ENCODE peak calls at places on chromosomes 6 and 20, in nine cellular contexts. One of them, this sample, is unnamed.

GRCh38 chr6:72525821-72526550 is 95.9 kb upstream of the KCNQ5 start:
- DNase-seq in fibroblast of lung: no peak
- DNase-seq in GM20000: no peak
- DNase-seq in activated T-helper 2 cell treated with anti-CD3 and anti-CD28 coated beads, Interferon-gamma antibody, Interleukin-2, Interleukin-4, amounts not matched to agents 10 μg/mL and 5 μg/mL and 100 μg/mL, durations not matched to agents 14 hours and 24 hours and 36 hours: no peak
- DNase-seq in T-helper 1 cell: no peak
- DNase-seq in CD8-positive, alpha-beta T cell: no peak
- DNase-seq in IMR-90: peak
- DNase-seq in nucleus accumbens: no peak
- DNase-seq in cerebellum: no peak
- DNase-seq in this sample: no peak

GRCh38 chr6:169324661-169325459 is 71.2 kb upstream of the THBS2 start:
- DNase-seq in activated T-helper 2 cell treated with anti-CD3 and anti-CD28 coated beads, Interferon-gamma antibody, Interleukin-2, Interleukin-4, amounts not matched to agents 10 μg/mL and 5 μg/mL and 100 μg/mL, durations not matched to agents 14 hours and 24 hours and 36 hours: no peak
- DNase-seq in fibroblast of lung: no peak
- DNase-seq in nucleus accumbens: no peak
- DNase-seq in cerebellum: no peak
- DNase-seq in T-helper 1 cell: no peak
- DNase-seq in CD8-positive, alpha-beta T cell: no peak
- DNase-seq in IMR-90: no peak
- DNase-seq in GM20000: no peak
- DNase-seq in this sample: no peak

GRCh38 chr6:3307436-3307835 is 48.7 kb downstream of the PSMG4 start:
- DNase-seq in CD8-positive, alpha-beta T cell: no peak
- DNase-seq in T-helper 1 cell: no peak
- DNase-seq in IMR-90: no peak
- DNase-seq in cerebellum: no peak
- DNase-seq in GM20000: no peak
- DNase-seq in fibroblast of lung: no peak
- DNase-seq in nucleus accumbens: no peak
- DNase-seq in activated T-helper 2 cell treated with anti-CD3 and anti-CD28 coated beads, Interferon-gamma antibody, Interleukin-2, Interleukin-4, amounts not matched to agents 10 μg/mL and 5 μg/mL and 100 μg/mL, durations not matched to agents 14 hours and 24 hours and 36 hours: no peak
- DNase-seq in this sample: peak

GRCh38 chr6:91098006-91098405 is 511.1 kb upstream of the MAP3K7 start:
- DNase-seq in fibroblast of lung: peak
- DNase-seq in T-helper 1 cell: no peak
- DNase-seq in activated T-helper 2 cell treated with anti-CD3 and anti-CD28 coated beads, Interferon-gamma antibody, Interleukin-2, Interleukin-4, amounts not matched to agents 10 μg/mL and 5 μg/mL and 100 μg/mL, durations not matched to agents 14 hours and 24 hours and 36 hours: no peak
- DNase-seq in IMR-90: no peak
- DNase-seq in cerebellum: no peak
- DNase-seq in nucleus accumbens: no peak
- DNase-seq in CD8-positive, alpha-beta T cell: no peak
- DNase-seq in GM20000: no peak
- DNase-seq in this sample: no peak

GRCh38 chr20:59680148-59680650 is 75.9 kb downstream of the PHACTR3 start:
- DNase-seq in T-helper 1 cell: no peak
- DNase-seq in GM20000: no peak
- DNase-seq in CD8-positive, alpha-beta T cell: no peak
- DNase-seq in cerebellum: no peak
- DNase-seq in fibroblast of lung: no peak
- DNase-seq in nucleus accumbens: no peak
- DNase-seq in IMR-90: no peak
- DNase-seq in activated T-helper 2 cell treated with anti-CD3 and anti-CD28 coated beads, Interferon-gamma antibody, Interleukin-2, Interleukin-4, amounts not matched to agents 10 μg/mL and 5 μg/mL and 100 μg/mL, durations not matched to agents 14 hours and 24 hours and 36 hours: no peak
- DNase-seq in this sample: no peak

GRCh38 chr20:49851234-49851755 is 38.7 kb downstream of the SLC9A8 start:
- DNase-seq in cerebellum: no peak
- DNase-seq in nucleus accumbens: peak
- DNase-seq in IMR-90: no peak
- DNase-seq in fibroblast of lung: no peak
- DNase-seq in GM20000: no peak
- DNase-seq in T-helper 1 cell: no peak
- DNase-seq in activated T-helper 2 cell treated with anti-CD3 and anti-CD28 coated beads, Interferon-gamma antibody, Interleukin-2, Interleukin-4, amounts not matched to agents 10 μg/mL and 5 μg/mL and 100 μg/mL, durations not matched to agents 14 hours and 24 hours and 36 hours: no peak
- DNase-seq in CD8-positive, alpha-beta T cell: no peak
- DNase-seq in this sample: no peak

GRCh38 chr6:156167289-156168076 is 609.7 kb upstream of the ARID1B start:
- DNase-seq in T-helper 1 cell: no peak
- DNase-seq in IMR-90: peak
- DNase-seq in GM20000: no peak
- DNase-seq in nucleus accumbens: no peak
- DNase-seq in activated T-helper 2 cell treated with anti-CD3 and anti-CD28 coated beads, Interferon-gamma antibody, Interleukin-2, Interleukin-4, amounts not matched to agents 10 μg/mL and 5 μg/mL and 100 μg/mL, durations not matched to agents 14 hours and 24 hours and 36 hours: no peak
- DNase-seq in cerebellum: no peak
- DNase-seq in fibroblast of lung: peak
- DNase-seq in CD8-positive, alpha-beta T cell: no peak
- DNase-seq in this sample: no peak

GRCh38 chr6:99013145-99013544 is 65.4 kb upstream of the FBXL4 start:
- DNase-seq in T-helper 1 cell: no peak
- DNase-seq in cerebellum: no peak
- DNase-seq in GM20000: no peak
- DNase-seq in IMR-90: peak
- DNase-seq in CD8-positive, alpha-beta T cell: no peak
- DNase-seq in fibroblast of lung: peak
- DNase-seq in activated T-helper 2 cell treated with anti-CD3 and anti-CD28 coated beads, Interferon-gamma antibody, Interleukin-2, Interleukin-4, amounts not matched to agents 10 μg/mL and 5 μg/mL and 100 μg/mL, durations not matched to agents 14 hours and 24 hours and 36 hours: no peak
- DNase-seq in nucleus accumbens: no peak
- DNase-seq in this sample: no peak

GRCh38 chr20:38303908-38304379 is at the start of gene BPI:
- DNase-seq in T-helper 1 cell: no peak
- DNase-seq in nucleus accumbens: no peak
- DNase-seq in GM20000: no peak
- DNase-seq in cerebellum: no peak
- DNase-seq in activated T-helper 2 cell treated with anti-CD3 and anti-CD28 coated beads, Interferon-gamma antibody, Interleukin-2, Interleukin-4, amounts not matched to agents 10 μg/mL and 5 μg/mL and 100 μg/mL, durations not matched to agents 14 hours and 24 hours and 36 hours: no peak
- DNase-seq in CD8-positive, alpha-beta T cell: no peak
- DNase-seq in fibroblast of lung: no peak
- DNase-seq in IMR-90: no peak
- DNase-seq in this sample: no peak

GRCh38 chr6:33428219-33428890 is 8.5 kb downstream of the SYNGAP1 start:
- DNase-seq in cerebellum: no peak
- DNase-seq in CD8-positive, alpha-beta T cell: no peak
- DNase-seq in fibroblast of lung: no peak
- DNase-seq in GM20000: peak
- DNase-seq in IMR-90: no peak
- DNase-seq in nucleus accumbens: peak
- DNase-seq in activated T-helper 2 cell treated with anti-CD3 and anti-CD28 coated beads, Interferon-gamma antibody, Interleukin-2, Interleukin-4, amounts not matched to agents 10 μg/mL and 5 μg/mL and 100 μg/mL, durations not matched to agents 14 hours and 24 hours and 36 hours: no peak
- DNase-seq in T-helper 1 cell: no peak
- DNase-seq in this sample: no peak

GRCh38 chr20:44739952-44740351 is 5.7 kb upstream of the KCNK15 start:
- DNase-seq in CD8-positive, alpha-beta T cell: no peak
- DNase-seq in activated T-helper 2 cell treated with anti-CD3 and anti-CD28 coated beads, Interferon-gamma antibody, Interleukin-2, Interleukin-4, amounts not matched to agents 10 μg/mL and 5 μg/mL and 100 μg/mL, durations not matched to agents 14 hours and 24 hours and 36 hours: no peak
- DNase-seq in T-helper 1 cell: no peak
- DNase-seq in GM20000: no peak
- DNase-seq in nucleus accumbens: no peak
- DNase-seq in IMR-90: no peak
- DNase-seq in fibroblast of lung: no peak
- DNase-seq in cerebellum: no peak
- DNase-seq in this sample: peak

GRCh38 chr6:106858653-106859092 is 115.9 kb downstream of the CD24 start:
- DNase-seq in T-helper 1 cell: no peak
- DNase-seq in cerebellum: no peak
- DNase-seq in nucleus accumbens: no peak
- DNase-seq in GM20000: no peak
- DNase-seq in activated T-helper 2 cell treated with anti-CD3 and anti-CD28 coated beads, Interferon-gamma antibody, Interleukin-2, Interleukin-4, amounts not matched to agents 10 μg/mL and 5 μg/mL and 100 μg/mL, durations not matched to agents 14 hours and 24 hours and 36 hours: no peak
- DNase-seq in fibroblast of lung: peak
- DNase-seq in CD8-positive, alpha-beta T cell: no peak
- DNase-seq in IMR-90: peak
- DNase-seq in this sample: no peak

GRCh38 chr6:28985396-28986164 is 19.5 kb downstream of the ZNF311 start:
- DNase-seq in activated T-helper 2 cell treated with anti-CD3 and anti-CD28 coated beads, Interferon-gamma antibody, Interleukin-2, Interleukin-4, amounts not matched to agents 10 μg/mL and 5 μg/mL and 100 μg/mL, durations not matched to agents 14 hours and 24 hours and 36 hours: no peak
- DNase-seq in cerebellum: peak
- DNase-seq in IMR-90: peak
- DNase-seq in nucleus accumbens: peak
- DNase-seq in GM20000: no peak
- DNase-seq in fibroblast of lung: peak
- DNase-seq in T-helper 1 cell: no peak
- DNase-seq in CD8-positive, alpha-beta T cell: no peak
- DNase-seq in this sample: no peak

GRCh38 chr20:47854687-47855212 is 69.5 kb upstream of the SULF2 start:
- DNase-seq in cerebellum: no peak
- DNase-seq in IMR-90: peak
- DNase-seq in T-helper 1 cell: no peak
- DNase-seq in CD8-positive, alpha-beta T cell: no peak
- DNase-seq in activated T-helper 2 cell treated with anti-CD3 and anti-CD28 coated beads, Interferon-gamma antibody, Interleukin-2, Interleukin-4, amounts not matched to agents 10 μg/mL and 5 μg/mL and 100 μg/mL, durations not matched to agents 14 hours and 24 hours and 36 hours: no peak
- DNase-seq in nucleus accumbens: no peak
- DNase-seq in GM20000: peak
- DNase-seq in fibroblast of lung: peak
- DNase-seq in this sample: no peak

GRCh38 chr6:118665011-118665410 is 13.6 kb upstream of the CEP85L start:
- DNase-seq in cerebellum: no peak
- DNase-seq in IMR-90: no peak
- DNase-seq in GM20000: no peak
- DNase-seq in T-helper 1 cell: no peak
- DNase-seq in activated T-helper 2 cell treated with anti-CD3 and anti-CD28 coated beads, Interferon-gamma antibody, Interleukin-2, Interleukin-4, amounts not matched to agents 10 μg/mL and 5 μg/mL and 100 μg/mL, durations not matched to agents 14 hours and 24 hours and 36 hours: no peak
- DNase-seq in nucleus accumbens: no peak
- DNase-seq in fibroblast of lung: no peak
- DNase-seq in CD8-positive, alpha-beta T cell: no peak
- DNase-seq in this sample: no peak

GRCh38 chr6:25659633-25660368 is 7.8 kb downstream of the SCGN start:
- DNase-seq in IMR-90: no peak
- DNase-seq in CD8-positive, alpha-beta T cell: no peak
- DNase-seq in activated T-helper 2 cell treated with anti-CD3 and anti-CD28 coated beads, Interferon-gamma antibody, Interleukin-2, Interleukin-4, amounts not matched to agents 10 μg/mL and 5 μg/mL and 100 μg/mL, durations not matched to agents 14 hours and 24 hours and 36 hours: no peak
- DNase-seq in fibroblast of lung: no peak
- DNase-seq in T-helper 1 cell: no peak
- DNase-seq in GM20000: no peak
- DNase-seq in nucleus accumbens: no peak
- DNase-seq in cerebellum: no peak
- DNase-seq in this sample: no peak

GRCh38 chr6:132190815-132191175 is 210.5 kb downstream of the MOXD1 start:
- DNase-seq in activated T-helper 2 cell treated with anti-CD3 and anti-CD28 coated beads, Interferon-gamma antibody, Interleukin-2, Interleukin-4, amounts not matched to agents 10 μg/mL and 5 μg/mL and 100 μg/mL, durations not matched to agents 14 hours and 24 hours and 36 hours: no peak
- DNase-seq in nucleus accumbens: no peak
- DNase-seq in T-helper 1 cell: no peak
- DNase-seq in IMR-90: peak
- DNase-seq in cerebellum: no peak
- DNase-seq in CD8-positive, alpha-beta T cell: no peak
- DNase-seq in fibroblast of lung: peak
- DNase-seq in GM20000: no peak
- DNase-seq in this sample: no peak

GRCh38 chr6:4466260-4466659 is 309.9 kb upstream of the CDYL start:
- DNase-seq in GM20000: no peak
- DNase-seq in nucleus accumbens: no peak
- DNase-seq in CD8-positive, alpha-beta T cell: no peak
- DNase-seq in T-helper 1 cell: no peak
- DNase-seq in fibroblast of lung: peak
- DNase-seq in IMR-90: peak
- DNase-seq in cerebellum: no peak
- DNase-seq in activated T-helper 2 cell treated with anti-CD3 and anti-CD28 coated beads, Interferon-gamma antibody, Interleukin-2, Interleukin-4, amounts not matched to agents 10 μg/mL and 5 μg/mL and 100 μg/mL, durations not matched to agents 14 hours and 24 hours and 36 hours: no peak
- DNase-seq in this sample: no peak

GRCh38 chr6:118761643-118762042 is 110.3 kb upstream of the CEP85L start:
- DNase-seq in CD8-positive, alpha-beta T cell: no peak
- DNase-seq in T-helper 1 cell: no peak
- DNase-seq in IMR-90: no peak
- DNase-seq in activated T-helper 2 cell treated with anti-CD3 and anti-CD28 coated beads, Interferon-gamma antibody, Interleukin-2, Interleukin-4, amounts not matched to agents 10 μg/mL and 5 μg/mL and 100 μg/mL, durations not matched to agents 14 hours and 24 hours and 36 hours: no peak
- DNase-seq in GM20000: no peak
- DNase-seq in fibroblast of lung: no peak
- DNase-seq in nucleus accumbens: no peak
- DNase-seq in cerebellum: no peak
- DNase-seq in this sample: no peak

GRCh38 chr6:68778356-68779020 is 143.4 kb downstream of the ADGRB3 start:
- DNase-seq in GM20000: peak
- DNase-seq in T-helper 1 cell: no peak
- DNase-seq in nucleus accumbens: peak
- DNase-seq in activated T-helper 2 cell treated with anti-CD3 and anti-CD28 coated beads, Interferon-gamma antibody, Interleukin-2, Interleukin-4, amounts not matched to agents 10 μg/mL and 5 μg/mL and 100 μg/mL, durations not matched to agents 14 hours and 24 hours and 36 hours: no peak
- DNase-seq in cerebellum: peak
- DNase-seq in fibroblast of lung: peak
- DNase-seq in IMR-90: peak
- DNase-seq in CD8-positive, alpha-beta T cell: no peak
- DNase-seq in this sample: no peak

GRCh38 chr20:708956-709355 is 33.4 kb upstream of the SCRT2 start:
- DNase-seq in IMR-90: no peak
- DNase-seq in GM20000: no peak
- DNase-seq in fibroblast of lung: no peak
- DNase-seq in activated T-helper 2 cell treated with anti-CD3 and anti-CD28 coated beads, Interferon-gamma antibody, Interleukin-2, Interleukin-4, amounts not matched to agents 10 μg/mL and 5 μg/mL and 100 μg/mL, durations not matched to agents 14 hours and 24 hours and 36 hours: no peak
- DNase-seq in cerebellum: no peak
- DNase-seq in T-helper 1 cell: no peak
- DNase-seq in CD8-positive, alpha-beta T cell: no peak
- DNase-seq in nucleus accumbens: no peak
- DNase-seq in this sample: no peak

GRCh38 chr20:5557123-5557522 is 193.1 kb upstream of the SHLD1 start:
- DNase-seq in T-helper 1 cell: peak
- DNase-seq in nucleus accumbens: no peak
- DNase-seq in activated T-helper 2 cell treated with anti-CD3 and anti-CD28 coated beads, Interferon-gamma antibody, Interleukin-2, Interleukin-4, amounts not matched to agents 10 μg/mL and 5 μg/mL and 100 μg/mL, durations not matched to agents 14 hours and 24 hours and 36 hours: peak
- DNase-seq in GM20000: peak
- DNase-seq in IMR-90: peak
- DNase-seq in CD8-positive, alpha-beta T cell: peak
- DNase-seq in cerebellum: peak
- DNase-seq in fibroblast of lung: peak
- DNase-seq in this sample: no peak

GRCh38 chr20:58868795-58869194 is 16.3 kb downstream of the GNAS start:
- DNase-seq in CD8-positive, alpha-beta T cell: no peak
- DNase-seq in fibroblast of lung: peak
- DNase-seq in IMR-90: no peak
- DNase-seq in T-helper 1 cell: no peak
- DNase-seq in cerebellum: peak
- DNase-seq in nucleus accumbens: no peak
- DNase-seq in activated T-helper 2 cell treated with anti-CD3 and anti-CD28 coated beads, Interferon-gamma antibody, Interleukin-2, Interleukin-4, amounts not matched to agents 10 μg/mL and 5 μg/mL and 100 μg/mL, durations not matched to agents 14 hours and 24 hours and 36 hours: no peak
- DNase-seq in GM20000: no peak
- DNase-seq in this sample: no peak

GRCh38 chr6:136486357-136486756 is 63.9 kb downstream of the MAP7 start:
- DNase-seq in cerebellum: peak
- DNase-seq in GM20000: no peak
- DNase-seq in T-helper 1 cell: no peak
- DNase-seq in nucleus accumbens: no peak
- DNase-seq in CD8-positive, alpha-beta T cell: no peak
- DNase-seq in IMR-90: no peak
- DNase-seq in activated T-helper 2 cell treated with anti-CD3 and anti-CD28 coated beads, Interferon-gamma antibody, Interleukin-2, Interleukin-4, amounts not matched to agents 10 μg/mL and 5 μg/mL and 100 μg/mL, durations not matched to agents 14 hours and 24 hours and 36 hours: no peak
- DNase-seq in fibroblast of lung: no peak
- DNase-seq in this sample: no peak

GRCh38 chr6:159023893-159024292 is 20.9 kb downstream of the TAGAP start:
- DNase-seq in CD8-positive, alpha-beta T cell: no peak
- DNase-seq in IMR-90: no peak
- DNase-seq in T-helper 1 cell: no peak
- DNase-seq in fibroblast of lung: no peak
- DNase-seq in activated T-helper 2 cell treated with anti-CD3 and anti-CD28 coated beads, Interferon-gamma antibody, Interleukin-2, Interleukin-4, amounts not matched to agents 10 μg/mL and 5 μg/mL and 100 μg/mL, durations not matched to agents 14 hours and 24 hours and 36 hours: no peak
- DNase-seq in nucleus accumbens: no peak
- DNase-seq in GM20000: no peak
- DNase-seq in cerebellum: no peak
- DNase-seq in this sample: no peak

GRCh38 chr6:24547243-24547642 is 52.5 kb downstream of the ALDH5A1 start:
- DNase-seq in CD8-positive, alpha-beta T cell: peak
- DNase-seq in fibroblast of lung: no peak
- DNase-seq in IMR-90: no peak
- DNase-seq in nucleus accumbens: no peak
- DNase-seq in GM20000: peak
- DNase-seq in activated T-helper 2 cell treated with anti-CD3 and anti-CD28 coated beads, Interferon-gamma antibody, Interleukin-2, Interleukin-4, amounts not matched to agents 10 μg/mL and 5 μg/mL and 100 μg/mL, durations not matched to agents 14 hours and 24 hours and 36 hours: peak
- DNase-seq in cerebellum: no peak
- DNase-seq in T-helper 1 cell: no peak
- DNase-seq in this sample: no peak

GRCh38 chr20:10578607-10579006 is 95.2 kb downstream of the JAG1 start:
- DNase-seq in CD8-positive, alpha-beta T cell: no peak
- DNase-seq in GM20000: no peak
- DNase-seq in IMR-90: peak
- DNase-seq in activated T-helper 2 cell treated with anti-CD3 and anti-CD28 coated beads, Interferon-gamma antibody, Interleukin-2, Interleukin-4, amounts not matched to agents 10 μg/mL and 5 μg/mL and 100 μg/mL, durations not matched to agents 14 hours and 24 hours and 36 hours: no peak
- DNase-seq in nucleus accumbens: no peak
- DNase-seq in cerebellum: no peak
- DNase-seq in fibroblast of lung: peak
- DNase-seq in T-helper 1 cell: no peak
- DNase-seq in this sample: no peak